ENCODE peak calls at places on chromosomes 2 and 18, in four cellular contexts. V is prostate gland, C is breast epithelium, P is spleen. Y is an unnamed sample. For H3K9me3, the result is how much of the 10 kb centered on the place peaks cover.

GRCh38 chr2:143223556-143223955 is 94.3 kb downstream of the ARHGAP15 start:
- DNase-seq in V (no peak), C (no peak), P (no peak), Y (no peak)

GRCh38 chr18:58502628-58503027 is 126.3 kb downstream of the ALPK2 start:
- DNase-seq in V (no peak), C (no peak), P (no peak), Y (no peak)

GRCh38 chr18:58180738-58181353 is 136.8 kb downstream of the NEDD4L start:
- DNase-seq in V (peak), C (peak), P (no peak), Y (no peak)

GRCh38 chr2:203636896-203637818 is 69.3 kb upstream of the CD28 start:
- DNase-seq in V (peak), C (peak), P (no peak), Y (no peak)

GRCh38 chr18:65955747-65956146 is 204.9 kb downstream of the CDH7 start:
- DNase-seq in V (no peak), C (no peak), P (no peak), Y (no peak)

GRCh38 chr2:26845021-26845420 is 2.9 kb upstream of the DPYSL5 start:
- DNase-seq in V (no peak), C (no peak), P (no peak), Y (no peak)

GRCh38 chr18:48777026-48777736 is 173.6 kb downstream of the SMAD7 start:
- DNase-seq in V (peak), C (no peak), P (peak), Y (no peak)

GRCh38 chr2:207067476-207067875 is 98.3 kb downstream of the KLF7 start:
- DNase-seq in V (no peak), C (no peak), P (no peak), Y (no peak)

GRCh38 chr2:45128580-45128997 is 119.3 kb upstream of the SIX2 start:
- DNase-seq in V (no peak), C (no peak), P (no peak), Y (peak)

GRCh38 chr2:88626171-88627054 is 851 bp downstream of the EIF2AK3 start:
- DNase-seq in V (peak), C (no peak), P (peak), Y (no peak)

GRCh38 chr18:316391-316790 is 48.5 kb upstream of the THOC1 start:
- DNase-seq in V (no peak), C (no peak), P (no peak), Y (no peak)

GRCh38 chr2:232385660-232386489 is 7.3 kb downstream of the ALPP start:
- DNase-seq in V (peak), C (no peak), P (no peak), Y (no peak)

GRCh38 chr2:112724611-112725525 is 4.0 kb downstream of the NT5DC4 start:
- DNase-seq in V (no peak), C (no peak), P (no peak), Y (no peak)

GRCh38 chr2:120319686-120320317 is 26.1 kb upstream of the INHBB start:
- DNase-seq in V (no peak), C (no peak), P (peak), Y (no peak)

GRCh38 chr2:5467506-5467905 is 224.7 kb upstream of the SOX11 start:
- DNase-seq in V (no peak), C (no peak), P (no peak), Y (no peak)

GRCh38 chr2:216426166-216426777 is 14.0 kb downstream of the SMARCAL1 start:
- DNase-seq in V (no peak), C (no peak), P (no peak), Y (no peak)

GRCh38 chr2:239690651-239691631 is 290.1 kb upstream of the HDAC4 start:
- DNase-seq in V (no peak), C (no peak), P (no peak), Y (peak)

GRCh38 chr2:130843321-130843985 is 6.7 kb downstream of the ARHGEF4 start:
- DNase-seq in V (no peak), C (no peak), P (peak), Y (no peak)

GRCh38 chr2:22904126-22904684 is 480.8 kb upstream of the KLHL29 start:
- DNase-seq in V (no peak), C (no peak), P (no peak), Y (peak)

GRCh38 chr2:237980751-237981150 is 13.9 kb downstream of the UBE2F start:
- DNase-seq in V (no peak), C (no peak), P (no peak), Y (no peak)

GRCh38 chr18:76426738-76427305 is 68.2 kb downstream of the ZNF516 start:
- DNase-seq in V (peak), C (no peak), P (peak), Y (no peak)

GRCh38 chr2:123521868-123522267 is 503.2 kb upstream of the CNTNAP5 start:
- DNase-seq in V (no peak), C (no peak), P (no peak), Y (no peak)

GRCh38 chr2:134122610-134123009 is 131.3 kb upstream of the MGAT5 start:
- DNase-seq in V (no peak), C (no peak), P (no peak), Y (no peak)

GRCh38 chr2:8682719-8683667 is 1.1 kb downstream of the ID2 start:
- DNase-seq in V (peak), C (peak), P (peak), Y (no peak)

GRCh38 chr18:8536922-8537321 is 72.3 kb upstream of the RAB12 start:
- DNase-seq in V (no peak), C (no peak), P (no peak), Y (no peak)

GRCh38 chr2:96138146-96139145 is at the start of gene ASTL:
- DNase-seq in V (no peak), C (no peak), P (peak), Y (no peak)

GRCh38 chr18:14104906-14105748 is 27.1 kb downstream of the ZNF519 start:
- DNase-seq in V (no peak), C (no peak), P (no peak), Y (no peak)

GRCh38 chr2:164061129-164061746 is 325.4 kb upstream of the FIGN start:
- DNase-seq in V (no peak), C (no peak), P (no peak), Y (no peak)

GRCh38 chr2:45014016-45014702 is 4.9 kb upstream of the SIX2 start:
- DNase-seq in V (no peak), C (no peak), P (no peak), Y (no peak)

GRCh38 chr2:134181219-134181618 is 72.7 kb upstream of the MGAT5 start:
- DNase-seq in V (no peak), C (peak), P (no peak), Y (no peak)

GRCh38 chr2:216765810-216766259 is 70.5 kb upstream of the IGFBP5 start:
- DNase-seq in V (no peak), C (no peak), P (peak), Y (no peak)

GRCh38 chr18:79069792-79070151 is 578 bp downstream of the ATP9B start:
- DNase-seq in V (no peak), C (no peak), P (no peak), Y (no peak)

DNA sequence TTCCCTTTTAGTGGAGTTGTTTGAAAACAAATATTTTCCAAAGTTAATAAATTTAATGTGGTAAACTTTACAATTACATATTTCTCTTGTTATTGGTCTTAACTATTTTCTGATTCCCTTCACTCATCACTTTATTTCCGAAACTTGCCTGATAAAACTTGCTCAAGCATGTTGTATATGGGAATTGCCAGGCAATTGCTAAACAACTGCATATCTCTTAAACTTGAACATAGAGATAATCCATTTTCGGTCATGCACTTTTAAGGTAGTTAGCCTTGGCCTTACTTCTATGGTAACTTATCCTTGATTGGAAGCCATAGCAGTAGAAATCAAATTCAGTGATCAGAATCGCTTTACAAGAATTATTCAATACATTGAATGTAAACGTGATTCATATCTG is 674.5 kb downstream of the IRS1 start:
- DNase-seq in V (no peak), C (no peak), P (no peak), Y (no peak)
- H3K9me3 ChIP-seq in V (under half), C (under half), P (under half), Y (under half)

DNA sequence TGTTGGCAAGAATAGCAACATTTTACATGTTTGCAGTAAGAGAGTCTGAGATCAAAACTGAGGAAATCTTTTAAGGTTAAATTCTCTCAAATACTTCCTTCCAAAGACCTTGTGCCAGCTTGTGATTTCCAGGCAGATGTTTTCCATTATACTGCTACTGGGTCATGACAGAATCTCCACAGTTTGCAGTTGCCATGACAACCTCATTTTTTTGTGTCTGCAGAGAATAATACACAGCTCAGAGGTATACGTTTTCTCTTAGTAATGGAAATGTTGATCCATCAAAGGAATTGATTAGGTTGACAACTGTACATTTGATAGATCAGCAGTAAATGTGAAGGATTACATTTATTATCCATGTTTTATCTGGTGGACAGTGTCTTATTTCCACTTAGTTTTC is 29.1 kb upstream of the CSRNP3 start:
- DNase-seq in V (no peak), C (no peak), P (no peak), Y (no peak)
- TF ChIP-seq POLR2AphosphoS5 in V (no peak), C (no peak), P (no peak), Y (no peak)

DNA sequence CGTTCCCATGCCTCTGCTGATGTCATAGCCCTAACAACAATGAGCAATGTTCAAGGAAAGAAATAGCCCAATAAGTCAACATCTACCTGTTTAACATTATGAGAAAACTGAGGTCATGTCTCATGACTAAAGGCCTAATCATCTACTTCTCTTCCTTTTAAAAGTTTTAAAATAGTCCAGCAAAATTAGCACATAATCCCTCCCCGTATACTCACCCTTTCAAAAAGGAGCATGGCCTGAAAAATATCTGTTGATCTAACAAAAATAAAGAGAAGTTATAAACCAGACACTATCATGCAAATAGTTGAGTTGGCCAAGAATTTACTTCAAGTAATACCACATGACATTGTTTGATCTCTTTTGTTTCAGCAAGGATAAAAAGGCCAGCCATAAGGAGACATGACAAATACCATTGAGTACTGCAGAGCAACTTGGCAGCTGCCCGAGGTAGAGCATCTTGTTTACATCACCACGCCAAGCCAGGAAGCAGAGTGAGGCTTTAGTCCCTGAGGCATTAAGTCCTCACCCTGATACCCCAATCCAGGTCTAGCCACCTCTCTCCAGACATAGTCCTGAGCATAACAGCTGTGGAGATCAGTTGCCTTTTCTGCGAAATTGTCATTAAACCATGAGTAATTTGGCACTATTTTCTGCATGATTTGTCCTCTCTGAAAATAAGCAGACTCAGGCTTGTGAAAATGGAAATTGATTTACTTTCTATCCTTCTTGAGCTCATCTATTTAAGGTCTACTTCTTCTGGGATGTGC is 137.4 kb upstream of the ETAA1 start:
- DNase-seq in V (no peak), C (no peak), P (no peak), Y (no peak)
- H3K27ac ChIP-seq in V (peak), C (no peak), P (no peak), Y (peak)

GRCh38 chr2:128468186-128468585 is 149.5 kb upstream of the HS6ST1 start:
- DNase-seq in V (no peak), C (no peak), P (no peak), Y (peak)

GRCh38 chr2:128467321-128467901 is 148.7 kb upstream of the HS6ST1 start:
- DNase-seq in V (no peak), C (no peak), P (no peak), Y (peak)

GRCh38 chr2:128469203-128469602 is 150.5 kb upstream of the HS6ST1 start:
- DNase-seq in V (no peak), C (no peak), P (no peak), Y (peak)

GRCh38 chr2:128472789-128473174 is 154.1 kb upstream of the HS6ST1 start:
- DNase-seq in V (no peak), C (no peak), P (no peak), Y (no peak)

DNA sequence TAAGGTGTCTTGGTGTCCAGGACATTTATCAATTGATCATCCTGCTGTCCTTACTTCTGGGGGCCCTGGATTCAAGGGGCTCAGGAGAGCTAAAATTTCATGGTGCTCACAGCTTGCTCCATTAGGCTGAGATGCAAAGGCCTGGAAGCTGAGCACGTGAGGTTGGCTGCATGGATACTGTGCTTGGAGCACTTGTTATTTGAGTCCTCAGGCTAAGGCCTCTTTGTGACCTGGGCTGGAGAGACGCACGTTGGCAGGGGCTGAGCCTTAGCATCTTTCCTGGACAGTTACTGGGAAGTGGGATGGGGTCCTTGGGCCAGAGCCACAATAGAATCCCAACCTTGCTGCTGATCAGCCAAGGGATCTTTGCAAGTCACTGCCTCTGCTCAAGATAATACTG is 151.2 kb upstream of the HS6ST1 start:
- DNase-seq in V (no peak), C (no peak), P (no peak), Y (peak)
- H3K9me3 ChIP-seq in V (under half), C (under half), P (under half), Y (under half)

DNA sequence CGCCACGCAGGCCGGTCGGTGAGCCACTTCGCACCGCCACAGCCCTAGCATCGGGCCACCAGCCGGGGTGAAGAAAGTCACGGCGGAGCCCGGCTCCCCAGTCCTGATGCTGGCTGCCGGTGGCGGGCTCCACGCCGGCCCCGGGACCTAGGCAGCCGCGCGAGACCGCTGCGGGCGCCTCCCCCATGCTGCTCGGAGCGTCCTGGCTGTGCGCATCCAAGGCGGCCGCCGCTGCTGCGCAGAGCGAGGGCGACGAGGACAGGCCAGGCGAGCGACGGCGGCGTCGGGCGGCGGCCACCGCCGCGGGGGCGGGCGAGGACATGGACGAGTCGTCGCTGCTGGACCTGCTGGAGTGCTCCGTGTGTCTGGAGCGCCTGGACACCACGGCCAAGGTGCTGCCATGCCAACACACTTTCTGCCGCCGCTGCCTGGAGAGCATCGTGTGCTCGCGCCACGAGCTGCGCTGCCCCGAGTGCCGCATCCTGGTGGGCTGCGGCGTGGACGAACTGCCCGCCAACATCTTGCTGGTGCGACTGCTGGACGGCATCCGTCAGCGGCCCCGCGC is 433 bp downstream of the SH3RF3 start:
- DNase-seq in V (no peak), C (no peak), P (peak), Y (no peak)
- TF ChIP-seq POLR2AphosphoS5 in V (no peak), C (no peak), P (no peak), Y (no peak)

DNA sequence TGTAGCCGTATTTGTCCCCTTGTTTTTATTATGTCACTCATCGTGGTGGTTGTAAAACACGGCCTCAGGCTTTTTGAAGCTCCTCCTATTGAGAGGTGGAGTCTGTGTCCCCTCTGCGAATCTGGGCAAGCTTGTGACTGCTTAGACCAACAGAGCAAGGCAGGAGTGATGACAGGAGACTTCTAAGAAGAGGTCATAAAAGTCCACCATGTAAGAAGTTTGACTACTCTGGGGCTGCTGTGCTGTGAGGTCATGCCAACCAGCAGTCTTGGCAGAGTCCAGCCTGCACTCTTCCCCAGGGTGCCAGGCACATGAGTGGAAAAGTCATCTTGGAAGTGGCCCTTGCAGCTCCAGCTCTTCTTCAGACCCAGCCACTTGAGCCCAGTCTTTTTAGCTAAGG is 83.8 kb upstream of the SPTBN1 start:
- DNase-seq in V (no peak), C (no peak), P (no peak), Y (no peak)
- H3K27ac ChIP-seq in V (no peak), C (no peak), P (no peak), Y (no peak)

DNA sequence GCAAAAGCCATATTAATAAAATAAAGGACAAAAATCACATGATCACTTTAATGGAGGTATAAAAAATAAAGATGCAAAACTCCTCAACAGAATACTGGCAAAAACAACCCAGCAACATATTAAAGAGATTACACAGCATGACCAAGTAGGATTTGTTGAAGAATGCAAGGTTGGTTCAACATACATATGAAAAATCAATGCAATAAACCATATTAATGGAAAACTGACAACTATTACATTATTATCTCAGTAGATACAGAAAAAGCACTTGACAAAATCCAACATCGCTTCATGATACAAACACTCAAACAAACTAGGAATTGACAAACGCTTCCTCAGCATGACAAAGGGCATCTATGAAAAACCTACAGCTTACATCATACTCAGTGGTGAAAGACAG is 76.7 kb downstream of the CRACDL start:
- DNase-seq in V (no peak), C (no peak), P (no peak), Y (no peak)
- H3K9me3 ChIP-seq in V (under half), C (under half), P (half or more), Y (under half)

Y was measured in vagina.